ENCODE peak calls at places on chromosomes 4 and X, in ten cellular contexts. One of them, this sample, is unnamed.
A peak's percentile ranks its signal among the peaks of the same experiment; 100 is the strongest.

GRCh38 chr4:76737180-76737579 is 160.8 kb downstream of the SOWAHB start:
- DNase-seq in foreskin fibroblast: no peak
- DNase-seq in BJ: no peak
- DNase-seq in MCF 10A: no peak
- DNase-seq in RWPE1: no peak
- DNase-seq in WTC11: no peak
- DNase-seq in retinal pigment epithelial cell: no peak
- DNase-seq in right lobe of liver: no peak
- DNase-seq in GM20000: no peak
- DNase-seq in Caco-2: no peak
- DNase-seq in this sample: no peak

GRCh38 chr4:181650033-181650825 is 593.0 kb upstream of the TENM3 start:
- DNase-seq in foreskin fibroblast: no peak
- DNase-seq in BJ: no peak
- DNase-seq in MCF 10A: peak; percentile 17
- DNase-seq in RWPE1: no peak
- DNase-seq in WTC11: no peak
- DNase-seq in retinal pigment epithelial cell: peak; percentile 66
- DNase-seq in right lobe of liver: no peak
- DNase-seq in GM20000: no peak
- DNase-seq in Caco-2: no peak
- DNase-seq in this sample: no peak

GRCh38 chr4:7759635-7760034 is 180.0 kb downstream of the AFAP1 start:
- DNase-seq in foreskin fibroblast: no peak
- DNase-seq in BJ: no peak
- DNase-seq in MCF 10A: no peak
- DNase-seq in RWPE1: no peak
- DNase-seq in WTC11: no peak
- DNase-seq in retinal pigment epithelial cell: no peak
- DNase-seq in right lobe of liver: peak; percentile 14
- DNase-seq in GM20000: no peak
- DNase-seq in Caco-2: no peak
- DNase-seq in this sample: no peak

GRCh38 chrX:103453655-103454054 is 65.6 kb downstream of the RAB40A start:
- DNase-seq in foreskin fibroblast: peak; percentile 92
- DNase-seq in BJ: peak; percentile 61
- DNase-seq in MCF 10A: peak; percentile 90
- DNase-seq in RWPE1: peak; percentile 83
- DNase-seq in WTC11: no peak
- DNase-seq in retinal pigment epithelial cell: peak; percentile 84
- DNase-seq in right lobe of liver: no peak
- DNase-seq in GM20000: no peak
- DNase-seq in Caco-2: no peak
- DNase-seq in this sample: no peak

GRCh38 chrX:147476008-147476407 is 435.7 kb upstream of the FMR1 start:
- DNase-seq in foreskin fibroblast: no peak
- DNase-seq in BJ: no peak
- DNase-seq in MCF 10A: peak; percentile 58
- DNase-seq in RWPE1: peak; percentile 0
- DNase-seq in WTC11: no peak
- DNase-seq in retinal pigment epithelial cell: no peak
- DNase-seq in right lobe of liver: no peak
- DNase-seq in GM20000: peak; percentile 4
- DNase-seq in Caco-2: no peak
- DNase-seq in this sample: peak; percentile 8

GRCh38 chr4:173752610-173753009 is 222.6 kb upstream of the HAND2 start:
- DNase-seq in foreskin fibroblast: no peak
- DNase-seq in BJ: no peak
- DNase-seq in MCF 10A: peak; percentile 65
- DNase-seq in RWPE1: no peak
- DNase-seq in WTC11: peak; percentile 88
- DNase-seq in retinal pigment epithelial cell: no peak
- DNase-seq in right lobe of liver: no peak
- DNase-seq in GM20000: peak; percentile 10
- DNase-seq in Caco-2: peak; percentile 45
- DNase-seq in this sample: peak; percentile 24

GRCh38 chr4:167613381-167613780 is 379.1 kb upstream of the SPOCK3 start:
- DNase-seq in foreskin fibroblast: no peak
- DNase-seq in BJ: no peak
- DNase-seq in MCF 10A: no peak
- DNase-seq in RWPE1: no peak
- DNase-seq in WTC11: no peak
- DNase-seq in retinal pigment epithelial cell: no peak
- DNase-seq in right lobe of liver: no peak
- DNase-seq in GM20000: no peak
- DNase-seq in Caco-2: no peak
- DNase-seq in this sample: no peak

GRCh38 chrX:11629593-11630211 is 36.0 kb downstream of the ARHGAP6 start:
- DNase-seq in foreskin fibroblast: peak; percentile 86
- DNase-seq in BJ: peak; percentile 8
- DNase-seq in MCF 10A: peak; percentile 64
- DNase-seq in RWPE1: no peak
- DNase-seq in WTC11: no peak
- DNase-seq in retinal pigment epithelial cell: peak; percentile 57
- DNase-seq in right lobe of liver: no peak
- DNase-seq in GM20000: peak; percentile 7
- DNase-seq in Caco-2: no peak
- DNase-seq in this sample: no peak

GRCh38 chrX:151359931-151360871 is 36.8 kb upstream of the VMA21 start:
- DNase-seq in foreskin fibroblast: peak; percentile 20
- DNase-seq in BJ: no peak
- DNase-seq in MCF 10A: peak; percentile 39
- DNase-seq in RWPE1: peak; percentile 4
- DNase-seq in WTC11: peak; percentile 68
- DNase-seq in retinal pigment epithelial cell: no peak
- DNase-seq in right lobe of liver: peak; percentile 46
- DNase-seq in GM20000: peak; percentile 23
- DNase-seq in Caco-2: no peak
- DNase-seq in this sample: peak; percentile 51

GRCh38 chr4:128818442-128818841 is 8.9 kb downstream of the JADE1 start:
- DNase-seq in foreskin fibroblast: no peak
- DNase-seq in BJ: no peak
- DNase-seq in MCF 10A: no peak
- DNase-seq in RWPE1: no peak
- DNase-seq in WTC11: no peak
- DNase-seq in retinal pigment epithelial cell: no peak
- DNase-seq in right lobe of liver: no peak
- DNase-seq in GM20000: no peak
- DNase-seq in Caco-2: no peak
- DNase-seq in this sample: no peak

GRCh38 chrX:129577473-129577872 is 37.4 kb downstream of the OCRL start:
- DNase-seq in foreskin fibroblast: peak; percentile 73
- DNase-seq in BJ: peak; percentile 46
- DNase-seq in MCF 10A: peak; percentile 41
- DNase-seq in RWPE1: peak; percentile 8
- DNase-seq in WTC11: no peak
- DNase-seq in retinal pigment epithelial cell: peak; percentile 68
- DNase-seq in right lobe of liver: no peak
- DNase-seq in GM20000: no peak
- DNase-seq in Caco-2: no peak
- DNase-seq in this sample: no peak

GRCh38 chr4:153483432-153484418 is 17.6 kb downstream of the TMEM131L start:
- DNase-seq in foreskin fibroblast: peak; percentile 24
- DNase-seq in BJ: no peak
- DNase-seq in MCF 10A: no peak
- DNase-seq in RWPE1: no peak
- DNase-seq in WTC11: no peak
- DNase-seq in retinal pigment epithelial cell: peak; percentile 44
- DNase-seq in right lobe of liver: no peak
- DNase-seq in GM20000: no peak
- DNase-seq in Caco-2: no peak
- DNase-seq in this sample: no peak

GRCh38 chrX:323721-324628 is 5.4 kb upstream of the GTPBP6 start:
- DNase-seq in foreskin fibroblast: peak; percentile 65
- DNase-seq in BJ: no peak
- DNase-seq in MCF 10A: peak; percentile 64
- DNase-seq in RWPE1: no peak
- DNase-seq in WTC11: peak; percentile 76
- DNase-seq in retinal pigment epithelial cell: no peak
- DNase-seq in right lobe of liver: peak; percentile 65
- DNase-seq in GM20000: no peak
- DNase-seq in Caco-2: peak; percentile 81
- DNase-seq in this sample: no peak

GRCh38 chrX:22629105-22629725 is 356.5 kb downstream of the CBLL2 start:
- DNase-seq in foreskin fibroblast: peak; percentile 75
- DNase-seq in BJ: no peak
- DNase-seq in MCF 10A: peak; percentile 12
- DNase-seq in RWPE1: peak; percentile 30
- DNase-seq in WTC11: no peak
- DNase-seq in retinal pigment epithelial cell: peak; percentile 30
- DNase-seq in right lobe of liver: no peak
- DNase-seq in GM20000: no peak
- DNase-seq in Caco-2: no peak
- DNase-seq in this sample: no peak

GRCh38 chrX:68721546-68721945 is 74.1 kb downstream of the STARD8 start:
- DNase-seq in foreskin fibroblast: no peak
- DNase-seq in BJ: no peak
- DNase-seq in MCF 10A: no peak
- DNase-seq in RWPE1: no peak
- DNase-seq in WTC11: no peak
- DNase-seq in retinal pigment epithelial cell: no peak
- DNase-seq in right lobe of liver: no peak
- DNase-seq in GM20000: no peak
- DNase-seq in Caco-2: no peak
- DNase-seq in this sample: no peak

GRCh38 chr4:60721680-60722079 is 478.4 kb upstream of the ADGRL3 start:
- DNase-seq in foreskin fibroblast: no peak
- DNase-seq in BJ: no peak
- DNase-seq in MCF 10A: no peak
- DNase-seq in RWPE1: no peak
- DNase-seq in WTC11: no peak
- DNase-seq in retinal pigment epithelial cell: no peak
- DNase-seq in right lobe of liver: no peak
- DNase-seq in GM20000: no peak
- DNase-seq in Caco-2: no peak
- DNase-seq in this sample: no peak

GRCh38 chrX:154370882-154371770 is 3.3 kb downstream of the FLNA start:
- DNase-seq in foreskin fibroblast: peak; percentile 97
- DNase-seq in BJ: peak; percentile 53
- DNase-seq in MCF 10A: peak; percentile 93
- DNase-seq in RWPE1: peak; percentile 75
- DNase-seq in WTC11: peak; percentile 89
- DNase-seq in retinal pigment epithelial cell: peak; percentile 59
- DNase-seq in right lobe of liver: peak; percentile 93
- DNase-seq in GM20000: peak; percentile 90
- DNase-seq in Caco-2: peak; percentile 93
- DNase-seq in this sample: peak; percentile 95
- TF ChIP-seq CTCF in foreskin fibroblast: no peak
- TF ChIP-seq CTCF in BJ: no peak
- TF ChIP-seq CTCF in MCF 10A: no peak
- TF ChIP-seq CTCF in RWPE1: no peak
- TF ChIP-seq CTCF in WTC11: no peak
- TF ChIP-seq CTCF in retinal pigment epithelial cell: no peak
- TF ChIP-seq CTCF in right lobe of liver: no peak
- TF ChIP-seq CTCF in GM20000: no peak
- TF ChIP-seq CTCF in Caco-2: no peak
- TF ChIP-seq CTCF in this sample: no peak

DNA sequence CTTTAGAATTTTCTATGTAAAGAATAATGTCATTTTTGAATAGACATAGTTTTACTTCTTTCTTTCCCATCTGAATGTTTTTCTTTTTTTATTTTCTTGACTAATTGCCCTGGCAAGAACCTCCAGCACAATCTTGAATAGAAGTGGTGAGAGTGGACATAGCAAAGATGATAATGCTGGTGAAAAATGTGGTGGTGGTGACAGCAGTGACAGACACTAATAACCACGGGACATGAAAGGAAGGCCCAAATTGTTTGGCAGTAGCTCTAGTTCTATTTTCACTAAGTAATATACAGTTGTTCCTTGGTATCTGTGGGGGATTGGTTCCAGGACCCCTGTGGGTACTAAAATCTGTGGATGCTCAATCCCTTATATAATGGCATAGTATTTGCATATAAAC is 29.6 kb downstream of the C4orf54 start:
- DNase-seq in foreskin fibroblast: no peak
- DNase-seq in BJ: no peak
- DNase-seq in MCF 10A: no peak
- DNase-seq in RWPE1: no peak
- DNase-seq in WTC11: no peak
- DNase-seq in retinal pigment epithelial cell: no peak
- DNase-seq in right lobe of liver: no peak
- DNase-seq in GM20000: no peak
- DNase-seq in Caco-2: no peak
- DNase-seq in this sample: no peak
- TF ChIP-seq CTCF in foreskin fibroblast: no peak
- TF ChIP-seq CTCF in BJ: no peak
- TF ChIP-seq CTCF in MCF 10A: no peak
- TF ChIP-seq CTCF in RWPE1: no peak
- TF ChIP-seq CTCF in WTC11: no peak
- TF ChIP-seq CTCF in retinal pigment epithelial cell: no peak
- TF ChIP-seq CTCF in right lobe of liver: no peak
- TF ChIP-seq CTCF in GM20000: no peak
- TF ChIP-seq CTCF in Caco-2: no peak
- TF ChIP-seq CTCF in this sample: no peak

DNA sequence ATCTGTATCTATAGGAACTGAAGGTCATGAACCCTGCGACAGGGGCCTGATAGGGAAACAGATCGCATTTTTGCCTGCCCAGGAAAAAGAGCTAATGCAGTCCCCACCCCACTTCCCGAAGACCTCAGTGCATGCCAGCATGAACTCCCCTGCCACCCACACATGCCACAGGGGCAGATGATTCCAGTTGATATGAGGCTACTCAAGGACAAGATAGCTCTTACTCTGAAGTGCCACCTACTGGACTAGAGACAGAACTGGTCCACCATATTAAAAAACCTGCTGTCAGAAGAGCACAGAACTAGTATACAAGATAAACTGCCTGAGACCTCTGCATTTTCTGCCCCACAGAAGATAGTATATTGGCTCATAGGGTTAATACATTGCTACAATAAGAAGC is 68.0 kb downstream of the YIPF7 start:
- DNase-seq in foreskin fibroblast: no peak
- DNase-seq in BJ: no peak
- DNase-seq in MCF 10A: peak; percentile 24
- DNase-seq in RWPE1: no peak
- DNase-seq in WTC11: peak; percentile 10
- DNase-seq in retinal pigment epithelial cell: no peak
- DNase-seq in right lobe of liver: no peak
- DNase-seq in GM20000: no peak
- DNase-seq in Caco-2: no peak
- DNase-seq in this sample: no peak
- TF ChIP-seq CTCF in foreskin fibroblast: no peak
- TF ChIP-seq CTCF in BJ: no peak
- TF ChIP-seq CTCF in MCF 10A: peak; percentile 21
- TF ChIP-seq CTCF in RWPE1: no peak
- TF ChIP-seq CTCF in WTC11: no peak
- TF ChIP-seq CTCF in retinal pigment epithelial cell: peak; percentile 33
- TF ChIP-seq CTCF in right lobe of liver: no peak
- TF ChIP-seq CTCF in GM20000: no peak
- TF ChIP-seq CTCF in Caco-2: peak; percentile 19
- TF ChIP-seq CTCF in this sample: no peak

DNA sequence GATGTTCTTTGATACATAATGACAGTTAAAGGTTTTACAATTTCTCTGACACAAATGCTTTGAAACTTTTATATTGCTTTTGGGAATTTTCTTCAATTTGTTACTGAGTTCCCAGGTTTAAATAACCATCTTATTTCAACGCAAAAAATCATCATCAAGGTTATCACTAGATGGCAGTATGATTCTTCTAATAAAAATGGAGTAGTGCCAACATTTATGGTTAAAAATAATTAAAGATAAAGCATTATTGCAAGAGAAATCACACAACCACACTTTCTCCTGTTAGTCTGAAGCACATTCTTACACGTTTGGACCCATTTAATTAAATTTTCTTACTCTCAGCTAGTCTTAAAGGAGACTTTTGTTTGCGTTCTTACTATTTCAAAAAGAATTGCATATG is 611.3 kb upstream of the CPXCR1 start:
- DNase-seq in foreskin fibroblast: no peak
- DNase-seq in BJ: no peak
- DNase-seq in MCF 10A: peak; percentile 13
- DNase-seq in RWPE1: peak; percentile 1
- DNase-seq in WTC11: no peak
- DNase-seq in retinal pigment epithelial cell: no peak
- DNase-seq in right lobe of liver: no peak
- DNase-seq in GM20000: no peak
- DNase-seq in Caco-2: no peak
- DNase-seq in this sample: no peak
- TF ChIP-seq CTCF in foreskin fibroblast: no peak
- TF ChIP-seq CTCF in BJ: no peak
- TF ChIP-seq CTCF in MCF 10A: peak; percentile 19
- TF ChIP-seq CTCF in RWPE1: peak; percentile 12
- TF ChIP-seq CTCF in WTC11: no peak
- TF ChIP-seq CTCF in retinal pigment epithelial cell: no peak
- TF ChIP-seq CTCF in right lobe of liver: peak; percentile 13
- TF ChIP-seq CTCF in GM20000: no peak
- TF ChIP-seq CTCF in Caco-2: no peak
- TF ChIP-seq CTCF in this sample: no peak

This sample was measured in Calu3.